ENCODE peak calls at places on chromosomes 3 and 15, in four cellular contexts. One of them, this sample, is unnamed.

GRCh38 chr3:177792363-177793030 is 595.2 kb upstream of the TBL1XR1 start:
- DNase-seq in endothelial cell of umbilical vein: no peak
- DNase-seq in mammary epithelial cell: no peak
- DNase-seq in IMR-90: peak
- DNase-seq in this sample: no peak

GRCh38 chr3:57110797-57111196 is 50.3 kb downstream of the SPATA12 start:
- DNase-seq in mammary epithelial cell: no peak
- DNase-seq in IMR-90: no peak
- DNase-seq in endothelial cell of umbilical vein: no peak
- DNase-seq in this sample: no peak

GRCh38 chr3:39980781-39981180 is 171.4 kb downstream of the MYRIP start:
- DNase-seq in IMR-90: no peak
- DNase-seq in mammary epithelial cell: no peak
- DNase-seq in endothelial cell of umbilical vein: no peak
- DNase-seq in this sample: no peak

GRCh38 chr15:51935466-51936118 is 36.0 kb downstream of the LEO1 start:
- DNase-seq in endothelial cell of umbilical vein: no peak
- DNase-seq in mammary epithelial cell: no peak
- DNase-seq in IMR-90: peak
- DNase-seq in this sample: no peak

GRCh38 chr3:69251078-69251805 is 128.8 kb upstream of the LMOD3 start:
- DNase-seq in IMR-90: no peak
- DNase-seq in endothelial cell of umbilical vein: no peak
- DNase-seq in mammary epithelial cell: no peak
- DNase-seq in this sample: no peak

GRCh38 chr3:139521811-139522210 is 17.7 kb downstream of the RBP1 start:
- DNase-seq in mammary epithelial cell: no peak
- DNase-seq in endothelial cell of umbilical vein: no peak
- DNase-seq in IMR-90: no peak
- DNase-seq in this sample: no peak

GRCh38 chr3:190326361-190326760 is 4.1 kb upstream of the CLDN1 start:
- DNase-seq in mammary epithelial cell: no peak
- DNase-seq in IMR-90: no peak
- DNase-seq in endothelial cell of umbilical vein: no peak
- DNase-seq in this sample: no peak

GRCh38 chr15:75149911-75150709 is 51.6 kb upstream of the C15orf39 start:
- DNase-seq in IMR-90: peak
- DNase-seq in mammary epithelial cell: peak
- DNase-seq in endothelial cell of umbilical vein: no peak
- DNase-seq in this sample: peak

GRCh38 chr15:46525984-46526725 is 891.3 kb downstream of the SQOR start:
- DNase-seq in IMR-90: no peak
- DNase-seq in mammary epithelial cell: no peak
- DNase-seq in endothelial cell of umbilical vein: no peak
- DNase-seq in this sample: no peak

GRCh38 chr3:156492801-156493261 is 62.1 kb downstream of the SSR3 start:
- DNase-seq in mammary epithelial cell: no peak
- DNase-seq in IMR-90: no peak
- DNase-seq in endothelial cell of umbilical vein: no peak
- DNase-seq in this sample: no peak

GRCh38 chr3:38650248-38650940 is 907 bp upstream of the SCN5A start:
- DNase-seq in endothelial cell of umbilical vein: peak
- DNase-seq in mammary epithelial cell: no peak
- DNase-seq in IMR-90: no peak
- DNase-seq in this sample: no peak

GRCh38 chr3:66494964-66495581 is 5.7 kb downstream of the LRIG1 start:
- DNase-seq in endothelial cell of umbilical vein: no peak
- DNase-seq in IMR-90: no peak
- DNase-seq in mammary epithelial cell: no peak
- DNase-seq in this sample: no peak
- H3K4me3 ChIP-seq in endothelial cell of umbilical vein: no peak
- H3K4me3 ChIP-seq in IMR-90: no peak
- H3K4me3 ChIP-seq in mammary epithelial cell: no peak
- H3K4me3 ChIP-seq in this sample: no peak

GRCh38 chr3:52721002-52721741 is 15.3 kb downstream of the SPCS1 start:
- DNase-seq in mammary epithelial cell: no peak
- DNase-seq in IMR-90: no peak
- DNase-seq in endothelial cell of umbilical vein: no peak
- DNase-seq in this sample: no peak

GRCh38 chr3:52721742-52722033 is 15.8 kb downstream of the SPCS1 start:
- DNase-seq in mammary epithelial cell: peak
- DNase-seq in IMR-90: no peak
- DNase-seq in endothelial cell of umbilical vein: no peak
- DNase-seq in this sample: no peak

GRCh38 chr3:52722491-52722890 is 16.6 kb downstream of the SPCS1 start:
- DNase-seq in IMR-90: no peak
- DNase-seq in endothelial cell of umbilical vein: no peak
- DNase-seq in mammary epithelial cell: no peak
- DNase-seq in this sample: no peak

GRCh38 chr3:52715714-52716305 is 9.9 kb downstream of the SPCS1 start:
- DNase-seq in endothelial cell of umbilical vein: no peak
- DNase-seq in IMR-90: no peak
- DNase-seq in mammary epithelial cell: no peak
- DNase-seq in this sample: no peak

DNA sequence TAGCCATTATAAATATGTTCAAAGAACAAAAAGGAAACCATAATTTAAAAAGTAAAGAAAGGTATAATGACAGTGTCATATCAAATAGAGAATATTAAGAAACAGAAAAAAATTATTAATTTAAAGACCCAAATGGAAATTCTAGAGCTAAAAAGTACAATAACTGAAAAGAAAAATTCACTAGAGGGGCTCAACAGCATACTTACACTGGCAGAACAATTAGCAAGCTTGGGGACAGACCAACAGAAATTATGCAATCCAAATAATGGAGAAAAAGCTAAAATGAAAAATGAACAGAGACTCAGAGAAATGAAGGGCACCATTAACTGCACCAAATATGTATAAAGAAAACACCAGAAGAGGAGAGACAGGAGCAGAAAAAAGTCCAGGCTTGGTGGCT is 13.7 kb downstream of the SPCS1 start:
- DNase-seq in IMR-90: no peak
- DNase-seq in endothelial cell of umbilical vein: no peak
- DNase-seq in mammary epithelial cell: no peak
- DNase-seq in this sample: no peak
- H3K4me2 ChIP-seq in IMR-90: no peak
- H3K4me2 ChIP-seq in endothelial cell of umbilical vein: no peak
- H3K4me2 ChIP-seq in mammary epithelial cell: no peak
- H3K4me2 ChIP-seq in this sample: no peak

GRCh38 chr3:53426918-53427317 is 67.5 kb upstream of the CACNA1D start:
- DNase-seq in mammary epithelial cell: no peak
- DNase-seq in endothelial cell of umbilical vein: no peak
- DNase-seq in IMR-90: no peak
- DNase-seq in this sample: no peak
- TF ChIP-seq CTCF in mammary epithelial cell: no peak
- TF ChIP-seq CTCF in endothelial cell of umbilical vein: no peak
- TF ChIP-seq CTCF in IMR-90: no peak
- TF ChIP-seq CTCF in this sample: no peak

GRCh38 chr15:28978661-28979060 is 92.9 kb downstream of the APBA2 start:
- DNase-seq in IMR-90: no peak
- DNase-seq in mammary epithelial cell: no peak
- DNase-seq in endothelial cell of umbilical vein: no peak
- DNase-seq in this sample: no peak

GRCh38 chr15:28977377-28978010 is 91.7 kb downstream of the APBA2 start:
- DNase-seq in mammary epithelial cell: peak
- DNase-seq in IMR-90: peak
- DNase-seq in endothelial cell of umbilical vein: peak
- DNase-seq in this sample: peak

GRCh38 chr15:28978011-28978378 is 92.2 kb downstream of the APBA2 start:
- DNase-seq in mammary epithelial cell: no peak
- DNase-seq in endothelial cell of umbilical vein: no peak
- DNase-seq in IMR-90: no peak
- DNase-seq in this sample: no peak

GRCh38 chr15:28980709-28981350 is 95.1 kb downstream of the APBA2 start:
- DNase-seq in endothelial cell of umbilical vein: no peak
- DNase-seq in IMR-90: no peak
- DNase-seq in mammary epithelial cell: no peak
- DNase-seq in this sample: no peak

DNA sequence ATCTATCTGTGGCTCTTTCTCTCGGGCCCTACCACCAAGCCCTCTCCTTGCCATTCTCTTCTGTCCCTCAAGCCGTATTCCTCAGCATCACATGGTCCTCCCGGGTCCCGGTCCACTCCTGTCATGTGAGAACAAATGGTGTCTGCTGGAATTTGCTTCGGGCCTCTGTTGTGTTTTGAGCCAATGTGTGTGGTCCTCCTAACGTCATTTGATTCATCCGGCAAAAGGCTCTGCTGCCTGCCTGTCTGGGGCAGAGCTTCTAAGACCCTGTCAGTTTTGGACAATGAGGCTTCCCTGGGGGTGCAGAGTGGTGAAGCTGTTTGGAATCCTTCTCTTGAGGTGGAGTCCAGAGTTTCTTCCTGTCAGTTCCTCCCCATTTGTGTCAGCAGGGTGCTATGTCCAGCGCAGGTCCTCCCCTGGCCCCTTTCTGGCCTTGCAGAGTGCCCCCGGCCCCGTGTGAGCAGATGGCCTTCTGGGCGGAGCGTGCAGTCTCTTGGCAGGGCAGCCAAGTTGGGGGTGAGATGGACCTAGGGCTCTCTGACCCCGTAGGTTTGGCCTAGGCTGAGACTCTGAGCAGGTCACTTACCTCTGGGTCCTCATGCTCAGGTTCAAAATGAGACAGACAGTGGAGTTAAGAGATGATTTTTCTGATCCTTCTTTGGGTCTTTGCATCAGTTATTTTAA is 93.6 kb downstream of the APBA2 start:
- DNase-seq in endothelial cell of umbilical vein: no peak
- DNase-seq in IMR-90: no peak
- DNase-seq in mammary epithelial cell: no peak
- DNase-seq in this sample: no peak
- H3K4me3 ChIP-seq in endothelial cell of umbilical vein: no peak
- H3K4me3 ChIP-seq in IMR-90: no peak
- H3K4me3 ChIP-seq in mammary epithelial cell: no peak
- H3K4me3 ChIP-seq in this sample: no peak

GRCh38 chr15:33005582-33005981 is 188.9 kb downstream of the FMN1 start:
- DNase-seq in mammary epithelial cell: no peak
- DNase-seq in endothelial cell of umbilical vein: no peak
- DNase-seq in IMR-90: no peak
- DNase-seq in this sample: no peak
- H3K4me2 ChIP-seq in mammary epithelial cell: no peak
- H3K4me2 ChIP-seq in endothelial cell of umbilical vein: no peak
- H3K4me2 ChIP-seq in IMR-90: no peak
- H3K4me2 ChIP-seq in this sample: no peak

GRCh38 chr3:140903196-140903595 is 38.4 kb upstream of the SLC25A36 start:
- DNase-seq in IMR-90: peak
- DNase-seq in mammary epithelial cell: peak
- DNase-seq in endothelial cell of umbilical vein: no peak
- DNase-seq in this sample: peak

GRCh38 chr3:140902791-140903190 is 38.8 kb upstream of the SLC25A36 start:
- DNase-seq in mammary epithelial cell: no peak
- DNase-seq in endothelial cell of umbilical vein: no peak
- DNase-seq in IMR-90: no peak
- DNase-seq in this sample: no peak

GRCh38 chr3:140896997-140897396 is 44.6 kb upstream of the SLC25A36 start:
- DNase-seq in IMR-90: no peak
- DNase-seq in mammary epithelial cell: peak
- DNase-seq in endothelial cell of umbilical vein: no peak
- DNase-seq in this sample: no peak

GRCh38 chr3:140899363-140899762 is 42.3 kb upstream of the SLC25A36 start:
- DNase-seq in IMR-90: no peak
- DNase-seq in endothelial cell of umbilical vein: no peak
- DNase-seq in mammary epithelial cell: no peak
- DNase-seq in this sample: no peak

GRCh38 chr3:140898340-140899180 is 43.1 kb upstream of the SLC25A36 start:
- DNase-seq in IMR-90: peak
- DNase-seq in mammary epithelial cell: peak
- DNase-seq in endothelial cell of umbilical vein: peak
- DNase-seq in this sample: peak
- TF ChIP-seq CTCF in IMR-90: peak
- TF ChIP-seq CTCF in mammary epithelial cell: peak
- TF ChIP-seq CTCF in endothelial cell of umbilical vein: peak
- TF ChIP-seq CTCF in this sample: peak

DNA sequence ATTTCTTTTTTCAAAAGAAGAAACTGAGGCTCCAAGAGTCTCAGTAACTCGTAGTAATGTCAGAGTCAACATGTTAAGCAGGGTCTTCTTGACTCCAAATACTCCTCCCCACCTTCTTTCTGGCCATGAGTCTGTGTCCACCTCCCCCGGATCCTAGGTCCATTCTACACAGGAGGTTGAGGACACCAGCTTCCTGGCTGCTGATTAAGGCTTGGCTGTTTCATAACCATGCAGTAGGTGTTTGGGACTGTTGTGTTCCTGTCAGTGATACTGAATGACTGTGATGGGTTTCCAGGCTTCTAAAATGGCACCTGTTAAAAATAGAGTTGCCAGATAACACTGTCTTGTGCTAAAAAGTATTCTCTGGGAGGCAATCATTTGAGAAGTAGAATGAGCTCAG is 130.8 kb upstream of the IL12A start:
- DNase-seq in IMR-90: no peak
- DNase-seq in endothelial cell of umbilical vein: no peak
- DNase-seq in mammary epithelial cell: no peak
- DNase-seq in this sample: no peak
- H3K4me3 ChIP-seq in IMR-90: no peak
- H3K4me3 ChIP-seq in endothelial cell of umbilical vein: no peak
- H3K4me3 ChIP-seq in mammary epithelial cell: no peak
- H3K4me3 ChIP-seq in this sample: no peak

DNA sequence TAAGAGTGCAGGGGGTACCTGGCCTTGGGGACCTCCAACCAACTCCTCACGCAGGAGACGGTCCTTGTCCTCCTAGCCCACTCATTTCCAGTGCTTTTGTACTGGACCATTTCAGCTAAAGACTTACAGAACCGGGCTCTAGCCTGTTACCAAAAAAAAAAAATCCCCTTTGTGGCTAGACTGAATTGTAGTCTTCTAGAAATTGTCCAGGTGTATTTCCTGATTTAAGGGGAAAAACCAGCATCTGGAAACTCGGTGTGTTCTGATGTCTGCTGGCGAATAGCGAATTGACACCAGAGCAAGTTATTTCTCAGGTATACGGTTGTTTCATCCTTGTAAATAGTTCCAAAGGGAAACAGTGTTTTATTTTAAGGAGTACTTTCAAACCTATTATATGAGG is 21.1 kb upstream of the MINDY4B start:
- DNase-seq in mammary epithelial cell: no peak
- DNase-seq in IMR-90: no peak
- DNase-seq in endothelial cell of umbilical vein: no peak
- DNase-seq in this sample: no peak
- H3K4me2 ChIP-seq in mammary epithelial cell: no peak
- H3K4me2 ChIP-seq in IMR-90: no peak
- H3K4me2 ChIP-seq in endothelial cell of umbilical vein: no peak
- H3K4me2 ChIP-seq in this sample: no peak

GRCh38 chr3:147688868-147689267 is 279.7 kb downstream of the ZIC1 start:
- DNase-seq in endothelial cell of umbilical vein: no peak
- DNase-seq in IMR-90: no peak
- DNase-seq in mammary epithelial cell: no peak
- DNase-seq in this sample: no peak
- TF ChIP-seq CTCF in endothelial cell of umbilical vein: no peak
- TF ChIP-seq CTCF in IMR-90: no peak
- TF ChIP-seq CTCF in mammary epithelial cell: no peak
- TF ChIP-seq CTCF in this sample: no peak

This sample was measured in PC-3.